ENCODE peak calls at places on chromosomes 11 and 22, in seven cellular contexts. H is K562, V is HCT116, O is H1, S is GM12878, Y is SK-N-SH, P is HepG2. F is an unnamed sample. For H3K9me3, the result is how much of the 10 kb centered on the place peaks cover.

GRCh38 chr11:67289651-67290479 is 762 bp downstream of the ANKRD13D start:
- DNase-seq in S (no peak), O (no peak), H (no peak), P (no peak), V (no peak), Y (peak), F (no peak)

GRCh38 chr11:60767388-60767811 is 10.7 kb downstream of the MS4A15 start:
- DNase-seq in V (peak), P (no peak), H (peak), S (no peak), O (peak), Y (peak), F (no peak)

GRCh38 chr11:15884792-15885540 is 471.4 kb downstream of the SOX6 start:
- DNase-seq in H (peak), P (no peak), V (no peak), O (no peak), S (no peak), Y (peak), F (no peak)

GRCh38 chr11:7513210-7514098 is at the start of gene PPFIBP2:
- DNase-seq in V (peak), Y (peak), O (no peak), H (peak), P (peak), S (no peak), F (peak)

GRCh38 chr11:117836077-117836960 is 11.8 kb upstream of the FXYD2 start:
- DNase-seq in Y (no peak), P (no peak), H (no peak), O (no peak), V (no peak), S (no peak), F (no peak)

GRCh38 chr22:41052661-41053490 is 39.5 kb upstream of the EP300 start:
- DNase-seq in V (no peak), P (peak), H (no peak), Y (no peak), O (no peak), S (no peak), F (no peak)

GRCh38 chr11:95067828-95068244 is 1.1 kb downstream of the SRSF8 start:
- DNase-seq in S (no peak), V (no peak), P (no peak), O (no peak), H (no peak), Y (no peak), F (peak)

GRCh38 chr11:122663764-122664163 is 8.2 kb downstream of the UBASH3B start:
- DNase-seq in Y (no peak), H (no peak), O (no peak), S (no peak), P (no peak), V (no peak), F (no peak)

GRCh38 chr11:127612602-127613001 is 612.0 kb upstream of the KIRREL3 start:
- DNase-seq in Y (no peak), V (no peak), H (no peak), P (no peak), O (no peak), S (no peak), F (no peak)

GRCh38 chr11:44789466-44789865 is 62.7 kb downstream of the TSPAN18 start:
- DNase-seq in S (no peak), O (no peak), P (no peak), V (no peak), H (no peak), Y (no peak), F (no peak)

GRCh38 chr11:47270331-47271271 is 668 bp downstream of the MADD start:
- DNase-seq in V (no peak), P (peak), H (peak), Y (peak), S (no peak), O (no peak), F (no peak)
- TF ChIP-seq YY1 in V (no peak), P (no peak), H (no peak), Y (no peak), S (no peak), O (no peak), F (no peak)

GRCh38 chr11:114614127-114614720 is 18.6 kb upstream of the NXPE4 start:
- DNase-seq in P (no peak), V (no peak), S (no peak), H (no peak), O (no peak), Y (no peak), F (no peak)

GRCh38 chr11:114610550-114610949 is 15.0 kb upstream of the NXPE4 start:
- DNase-seq in Y (no peak), V (no peak), S (no peak), P (no peak), O (no peak), H (no peak), F (no peak)

GRCh38 chr11:114612686-114613085 is 17.1 kb upstream of the NXPE4 start:
- DNase-seq in O (no peak), S (no peak), P (no peak), V (no peak), H (no peak), Y (no peak), F (no peak)

GRCh38 chr11:114609429-114609828 is 13.8 kb upstream of the NXPE4 start:
- DNase-seq in O (no peak), S (no peak), P (no peak), V (no peak), Y (no peak), H (no peak), F (no peak)

DNA sequence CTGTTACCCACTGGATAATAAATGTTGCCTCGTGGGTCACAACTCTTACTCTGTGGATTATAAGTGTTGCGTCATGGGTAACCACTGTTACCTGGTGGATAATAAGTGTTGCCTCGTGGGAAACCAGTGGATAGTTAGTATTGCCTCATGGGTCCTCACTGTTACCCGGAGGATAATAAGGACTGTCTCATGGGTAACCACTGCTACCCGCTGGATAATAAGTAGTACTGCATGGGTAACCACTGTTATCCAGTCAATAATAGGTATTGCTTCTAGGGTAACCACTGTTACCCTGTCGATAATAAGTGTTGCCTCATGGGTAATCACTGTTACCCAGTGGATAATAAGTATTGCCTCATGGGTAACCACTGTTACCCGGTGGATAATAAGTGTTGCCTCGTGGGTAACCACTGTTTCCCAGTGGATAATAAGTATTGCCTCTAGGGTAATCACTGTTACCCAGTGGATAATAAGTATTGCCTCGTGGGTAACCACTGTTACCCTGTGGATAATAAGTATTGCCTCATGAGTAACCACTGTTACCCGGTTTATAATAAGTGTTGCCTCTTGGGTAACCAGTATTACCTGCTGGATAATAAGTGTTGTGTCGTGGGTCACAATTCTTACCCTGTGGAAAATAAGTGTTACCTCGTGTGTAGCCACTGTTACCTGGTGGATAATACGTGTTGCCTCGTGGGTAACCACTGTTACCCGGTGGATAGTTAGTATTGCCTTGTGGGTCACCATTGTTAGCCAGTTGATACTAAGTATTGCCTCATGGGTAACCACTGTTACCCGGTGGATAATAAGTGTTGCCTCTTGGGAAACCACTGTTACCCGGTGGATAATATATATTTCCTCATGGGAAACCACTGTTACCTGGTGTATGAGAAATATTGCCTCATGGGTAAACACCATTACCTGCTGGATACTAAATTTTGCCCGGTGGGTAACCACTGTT is 15.7 kb upstream of the NXPE4 start:
- DNase-seq in V (no peak), O (no peak), H (no peak), P (no peak), Y (no peak), S (no peak), F (no peak)
- H3K9me3 ChIP-seq in V (under half), O (under half), H (under half), P (half or more), Y (under half), S (under half), F (half or more)

GRCh38 chr11:125110996-125111340 is 458 bp downstream of the TMEM218 start:
- DNase-seq in P (peak), S (no peak), H (no peak), Y (peak), V (no peak), O (no peak), F (peak)
- TF ChIP-seq YY1 in P (no peak), S (no peak), H (no peak), Y (no peak), V (no peak), O (no peak), F (no peak)

GRCh38 chr22:49617264-49617663 is 210.4 kb downstream of the BRD1 start:
- DNase-seq in P (no peak), O (no peak), Y (no peak), V (no peak), S (no peak), H (no peak), F (no peak)
- H3K9me3 ChIP-seq in P (under half), O (under half), Y (under half), V (under half), S (under half), H (under half), F (under half)

GRCh38 chr11:69950621-69951020 is 127.5 kb upstream of the ANO1 start:
- DNase-seq in O (no peak), P (no peak), V (no peak), H (peak), S (no peak), Y (no peak), F (no peak)

GRCh38 chr11:69948256-69949141 is 129.3 kb upstream of the FGF3 start:
- DNase-seq in V (peak), S (no peak), P (peak), O (no peak), H (peak), Y (peak), F (no peak)

GRCh38 chr11:69947772-69948255 is 128.6 kb upstream of the FGF3 start:
- DNase-seq in V (peak), P (no peak), Y (no peak), O (no peak), H (no peak), S (no peak), F (no peak)

GRCh38 chr11:69950120-69950519 is 128.0 kb upstream of the ANO1 start:
- DNase-seq in Y (peak), S (no peak), H (peak), V (peak), P (peak), O (peak), F (peak)

DNA sequence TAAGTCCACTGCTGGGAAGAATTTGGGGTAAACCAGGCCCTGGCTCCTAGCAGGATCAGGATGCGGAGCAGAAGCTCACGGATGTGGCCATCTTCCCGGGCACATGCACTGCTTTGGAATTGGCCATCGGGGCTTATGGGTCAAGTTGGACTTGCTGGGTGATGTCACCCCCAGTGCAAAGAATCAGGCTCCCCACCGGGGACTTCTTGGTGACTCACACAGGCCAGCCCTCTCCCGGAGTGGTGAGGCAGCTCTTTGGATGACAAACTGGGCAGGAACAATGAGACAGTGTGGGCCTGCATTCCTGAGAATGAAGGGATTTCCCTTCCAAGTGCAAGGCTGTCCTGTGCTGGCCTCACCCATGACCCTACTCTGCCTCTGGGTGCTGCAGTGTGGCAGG is 128.8 kb upstream of the ANO1 start:
- DNase-seq in H (peak), Y (no peak), V (peak), P (peak), S (no peak), O (no peak), F (no peak)
- TF ChIP-seq YY1 in H (no peak), Y (no peak), V (peak), P (no peak), S (no peak), O (no peak), F (no peak)

GRCh38 chr11:74696488-74696887 is 34.7 kb downstream of the CHRDL2 start:
- DNase-seq in O (no peak), S (no peak), P (no peak), Y (no peak), H (no peak), V (no peak), F (no peak)

GRCh38 chr11:74694136-74694535 is 37.1 kb downstream of the CHRDL2 start:
- DNase-seq in S (no peak), P (peak), Y (no peak), V (no peak), H (peak), O (no peak), F (no peak)

GRCh38 chr11:74694536-74694935 is 36.7 kb downstream of the CHRDL2 start:
- DNase-seq in O (no peak), V (no peak), P (no peak), H (no peak), S (no peak), Y (no peak), F (no peak)

GRCh38 chr11:74696932-74697687 is 34.1 kb downstream of the CHRDL2 start:
- DNase-seq in P (peak), Y (no peak), S (no peak), H (peak), V (no peak), O (no peak), F (no peak)

GRCh38 chr11:74695705-74696280 is 35.4 kb downstream of the CHRDL2 start:
- DNase-seq in O (no peak), V (no peak), Y (no peak), H (no peak), S (no peak), P (no peak), F (no peak)
- H3K9me3 ChIP-seq in O (under half), V (under half), Y (under half), H (under half), S (under half), P (under half), F (under half)

GRCh38 chr11:92136792-92137191 is 87.8 kb upstream of the FAT3 start:
- DNase-seq in P (no peak), S (no peak), O (no peak), Y (no peak), V (no peak), H (no peak), F (no peak)
- TF ChIP-seq YY1 in P (no peak), S (no peak), O (no peak), Y (no peak), V (no peak), H (no peak), F (no peak)

GRCh38 chr11:1732421-1733008 is 17.9 kb downstream of the IFITM10 start:
- DNase-seq in S (no peak), Y (no peak), V (no peak), H (no peak), P (no peak), O (no peak), F (no peak)

GRCh38 chr11:1734571-1735081 is 15.8 kb downstream of the IFITM10 start:
- DNase-seq in H (no peak), Y (no peak), P (no peak), O (no peak), V (no peak), S (no peak), F (no peak)

GRCh38 chr11:1735271-1735670 is 15.1 kb downstream of the IFITM10 start:
- DNase-seq in Y (no peak), O (no peak), P (no peak), H (no peak), S (no peak), V (no peak), F (no peak)

GRCh38 chr11:1733009-1733715 is 17.2 kb downstream of the IFITM10 start:
- DNase-seq in Y (no peak), O (no peak), S (no peak), V (no peak), P (no peak), H (no peak), F (no peak)

DNA sequence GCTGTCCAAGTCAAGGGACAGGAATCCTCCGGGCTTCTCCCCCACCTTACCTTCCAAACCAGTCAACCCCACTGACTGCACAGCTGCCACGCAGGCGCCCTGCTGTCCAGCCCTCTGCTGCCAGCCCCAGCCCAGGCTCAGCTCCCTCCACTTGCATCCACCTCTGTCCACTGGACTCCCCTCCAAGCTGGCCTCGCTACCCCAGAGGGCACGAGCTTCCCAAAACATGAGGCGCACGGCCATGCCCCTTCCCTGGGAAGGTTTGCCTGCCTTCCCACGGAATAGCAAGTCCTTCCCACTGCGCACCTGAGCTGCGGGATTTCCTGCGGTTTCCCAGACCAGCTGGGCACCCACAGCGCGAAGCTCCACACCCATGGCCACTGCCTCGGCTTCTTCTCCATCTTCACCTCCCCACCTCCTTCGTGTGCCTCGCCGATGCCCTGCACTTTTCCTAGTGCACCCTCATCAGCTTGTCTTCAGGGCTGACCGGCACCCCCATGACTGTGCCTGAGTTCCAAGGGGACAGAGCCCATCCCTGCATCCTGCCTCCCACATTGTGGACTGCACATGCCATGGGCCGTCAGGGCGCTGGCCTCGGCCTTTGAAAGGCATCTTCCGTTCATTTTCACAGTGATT is 16.6 kb downstream of the IFITM10 start:
- DNase-seq in Y (no peak), V (no peak), H (no peak), O (no peak), P (no peak), S (no peak), F (no peak)
- H3K9me3 ChIP-seq in Y (under half), V (under half), H (under half), O (under half), P (under half), S (under half), F (under half)